ENCODE peak calls at places on chromosome 1, in ten cellular contexts. T is GM06990, Z is PC-9, S is tibial nerve, K is activated B cell treated with CpG ODN at 0.5 μM for 24 hours, Y is heart left ventricle, E is AG09319, F is thoracic aorta, W is uterus, N is GM12864. H is an unnamed sample.

GRCh38 chr1:193448682-193449461 is 262.5 kb upstream of the B3GALT2 start:
- DNase-seq in T (peak), Z (no peak), S (no peak), K (no peak), Y (no peak), E (no peak), F (no peak), W (no peak), N (peak), H (no peak)

GRCh38 chr1:212485895-212486590 is 53.3 kb downstream of the NENF start:
- DNase-seq in T (no peak), Z (peak), S (peak), K (no peak), Y (peak), E (peak), F (peak), W (no peak), N (no peak), H (no peak)

GRCh38 chr1:22969224-22969829 is 3.3 kb downstream of the LACTBL1 start:
- DNase-seq in T (no peak), Z (no peak), S (no peak), K (no peak), Y (no peak), E (peak), F (no peak), W (no peak), N (no peak), H (no peak)

GRCh38 chr1:43267291-43267805 is 2.4 kb upstream of the TMEM125 start:
- DNase-seq in T (no peak), Z (peak), S (no peak), K (no peak), Y (no peak), E (peak), F (no peak), W (no peak), N (no peak), H (no peak)

GRCh38 chr1:229905652-229906051 is 161.4 kb upstream of the GALNT2 start:
- DNase-seq in T (no peak), Z (no peak), S (no peak), K (no peak), Y (no peak), E (no peak), F (no peak), W (no peak), N (no peak), H (no peak)

GRCh38 chr1:9101510-9102146 is 27.3 kb downstream of the GPR157 start:
- DNase-seq in T (no peak), Z (no peak), S (peak), K (no peak), Y (peak), E (peak), F (no peak), W (peak), N (no peak), H (peak)

GRCh38 chr1:173410794-173411236 is 66.3 kb upstream of the PRDX6 start:
- DNase-seq in T (peak), Z (no peak), S (no peak), K (peak), Y (no peak), E (no peak), F (no peak), W (no peak), N (peak), H (no peak)

GRCh38 chr1:93716974-93717373 is 35.3 kb upstream of the BCAR3 start:
- DNase-seq in T (no peak), Z (peak), S (no peak), K (no peak), Y (no peak), E (no peak), F (no peak), W (no peak), N (no peak), H (no peak)

GRCh38 chr1:233668725-233669294 is 54.9 kb downstream of the KCNK1 start:
- DNase-seq in T (peak), Z (peak), S (no peak), K (no peak), Y (no peak), E (no peak), F (no peak), W (no peak), N (peak), H (no peak)

GRCh38 chr1:221664253-221664652 is 77.6 kb downstream of the DUSP10 start:
- DNase-seq in T (no peak), Z (no peak), S (no peak), K (no peak), Y (no peak), E (no peak), F (no peak), W (no peak), N (no peak), H (no peak)

GRCh38 chr1:170640581-170640980 is 23.4 kb upstream of the PRRX1 start:
- DNase-seq in T (no peak), Z (no peak), S (no peak), K (no peak), Y (no peak), E (no peak), F (no peak), W (no peak), N (no peak), H (no peak)

GRCh38 chr1:235093013-235093618 is 35.5 kb downstream of the TOMM20 start:
- DNase-seq in T (no peak), Z (no peak), S (no peak), K (no peak), Y (peak), E (no peak), F (no peak), W (no peak), N (no peak), H (no peak)

GRCh38 chr1:174768516-174768915 is 231.2 kb upstream of the CACYBP start:
- DNase-seq in T (no peak), Z (no peak), S (no peak), K (no peak), Y (no peak), E (no peak), F (no peak), W (no peak), N (no peak), H (no peak)

GRCh38 chr1:31798433-31799195 is 17.2 kb downstream of the SPOCD1 start:
- DNase-seq in T (no peak), Z (peak), S (no peak), K (no peak), Y (no peak), E (peak), F (peak), W (no peak), N (no peak), H (peak)

GRCh38 chr1:21871943-21872342 is 59.9 kb downstream of the LDLRAD2 start:
- DNase-seq in T (no peak), Z (peak), S (no peak), K (no peak), Y (no peak), E (no peak), F (no peak), W (no peak), N (no peak), H (no peak)

GRCh38 chr1:57269621-57270235 is 154.1 kb downstream of the DAB1 start:
- DNase-seq in T (no peak), Z (no peak), S (no peak), K (no peak), Y (no peak), E (no peak), F (no peak), W (no peak), N (no peak), H (no peak)

GRCh38 chr1:107952989-107953388 is 12.0 kb downstream of the VAV3 start:
- DNase-seq in T (no peak), Z (no peak), S (no peak), K (no peak), Y (no peak), E (no peak), F (no peak), W (no peak), N (no peak), H (no peak)

GRCh38 chr1:239387304-239388231 is 1.2 kb downstream of the CHRM3 start:
- DNase-seq in T (no peak), Z (no peak), S (no peak), K (no peak), Y (no peak), E (no peak), F (no peak), W (no peak), N (no peak), H (no peak)

GRCh38 chr1:53075206-53075605 is 13.2 kb downstream of the PODN start:
- DNase-seq in T (no peak), Z (no peak), S (no peak), K (peak), Y (no peak), E (no peak), F (no peak), W (no peak), N (no peak), H (no peak)

GRCh38 chr1:62689524-62689923 is 1.3 kb upstream of the DOCK7 start:
- DNase-seq in T (no peak), Z (peak), S (no peak), K (no peak), Y (no peak), E (no peak), F (no peak), W (no peak), N (no peak), H (no peak)

GRCh38 chr1:119475866-119476439 is 31.1 kb upstream of the HSD3B1 start:
- DNase-seq in T (peak), Z (peak), S (peak), K (no peak), Y (peak), E (no peak), F (no peak), W (no peak), N (peak), H (no peak)

GRCh38 chr1:84946631-84947030 is 50.3 kb downstream of the MCOLN2 start:
- DNase-seq in T (no peak), Z (no peak), S (no peak), K (no peak), Y (no peak), E (no peak), F (no peak), W (no peak), N (no peak), H (no peak)

GRCh38 chr1:30642391-30643120 is 80.8 kb downstream of the MATN1 start:
- DNase-seq in T (no peak), Z (no peak), S (no peak), K (no peak), Y (no peak), E (no peak), F (no peak), W (no peak), N (no peak), H (no peak)

GRCh38 chr1:162905759-162906158 is 44.8 kb upstream of the CCDC190 start:
- DNase-seq in T (no peak), Z (peak), S (no peak), K (no peak), Y (no peak), E (no peak), F (no peak), W (no peak), N (no peak), H (no peak)

GRCh38 chr1:227731241-227731677 is 3.8 kb downstream of the JMJD4 start:
- DNase-seq in T (no peak), Z (no peak), S (no peak), K (no peak), Y (no peak), E (no peak), F (no peak), W (no peak), N (no peak), H (no peak)

GRCh38 chr1:221886311-221887090 is 144.6 kb upstream of the DUSP10 start:
- DNase-seq in T (no peak), Z (peak), S (no peak), K (no peak), Y (no peak), E (no peak), F (no peak), W (no peak), N (no peak), H (no peak)

GRCh38 chr1:42484382-42484781 is 21.3 kb downstream of the CCDC30 start:
- DNase-seq in T (no peak), Z (peak), S (no peak), K (no peak), Y (no peak), E (peak), F (no peak), W (no peak), N (no peak), H (no peak)

GRCh38 chr1:24905355-24905978 is 24.6 kb downstream of the RUNX3 start:
- DNase-seq in T (no peak), Z (no peak), S (no peak), K (peak), Y (peak), E (no peak), F (no peak), W (no peak), N (no peak), H (no peak)

GRCh38 chr1:152663098-152663497 is at the start of gene LCE2D:
- DNase-seq in T (no peak), Z (no peak), S (no peak), K (no peak), Y (no peak), E (no peak), F (no peak), W (no peak), N (no peak), H (no peak)

GRCh38 chr1:83060216-83060615 is 938.7 kb downstream of the TTLL7 start:
- DNase-seq in T (no peak), Z (peak), S (no peak), K (no peak), Y (no peak), E (no peak), F (no peak), W (no peak), N (no peak), H (no peak)

DNA sequence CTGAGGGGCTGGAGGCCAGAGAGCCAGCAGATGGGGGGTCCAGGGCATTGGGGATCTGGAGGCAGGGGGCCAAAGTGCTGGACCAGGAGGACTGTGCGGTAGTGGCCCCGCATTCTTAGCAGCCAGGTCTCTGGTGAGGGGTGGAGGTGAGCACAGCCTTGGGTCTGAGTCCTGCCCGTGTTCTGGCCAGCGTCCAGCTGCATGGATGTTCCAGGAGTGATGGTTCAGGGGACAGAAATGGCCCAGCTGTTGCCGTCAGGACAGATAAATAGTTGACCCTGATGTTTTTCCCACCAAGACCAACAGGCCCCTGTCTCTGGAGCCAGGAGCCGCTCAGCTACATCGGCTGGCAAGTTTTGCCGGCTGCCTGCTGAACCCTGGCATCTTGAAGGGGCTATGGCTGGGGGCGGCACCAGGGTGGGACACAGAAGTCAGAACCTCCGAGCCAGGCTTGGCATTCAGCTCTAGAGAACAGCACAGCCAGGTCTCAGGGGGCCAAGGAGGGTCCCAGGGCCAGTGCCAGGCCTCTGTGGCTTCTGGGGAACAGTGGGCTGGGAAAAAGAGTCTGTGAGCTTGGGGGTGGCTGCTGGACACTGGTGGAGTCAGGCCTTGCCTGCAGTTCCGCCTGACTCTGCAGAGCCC is 19.4 kb upstream of the TTC34 start:
- DNase-seq in T (no peak), Z (no peak), S (no peak), K (no peak), Y (no peak), E (no peak), F (no peak), W (no peak), N (no peak), H (no peak)
- TF ChIP-seq CTCF in T (no peak), Z (no peak), S (no peak), K (no peak), Y (no peak), E (no peak), F (no peak), W (no peak), N (no peak), H (no peak)

GRCh38 chr1:208171615-208172388 is 72.4 kb downstream of the PLXNA2 start:
- DNase-seq in T (no peak), Z (no peak), S (no peak), K (no peak), Y (no peak), E (no peak), F (no peak), W (no peak), N (no peak), H (no peak)

GRCh38 chr1:208170252-208170651 is 73.9 kb downstream of the PLXNA2 start:
- DNase-seq in T (no peak), Z (no peak), S (no peak), K (no peak), Y (peak), E (no peak), F (no peak), W (no peak), N (no peak), H (no peak)

GRCh38 chr1:208173749-208174148 is 70.4 kb downstream of the PLXNA2 start:
- DNase-seq in T (no peak), Z (no peak), S (no peak), K (no peak), Y (no peak), E (no peak), F (no peak), W (no peak), N (no peak), H (no peak)

GRCh38 chr1:208174200-208174599 is 70.0 kb downstream of the PLXNA2 start:
- DNase-seq in T (no peak), Z (no peak), S (no peak), K (no peak), Y (no peak), E (no peak), F (no peak), W (no peak), N (no peak), H (no peak)

DNA sequence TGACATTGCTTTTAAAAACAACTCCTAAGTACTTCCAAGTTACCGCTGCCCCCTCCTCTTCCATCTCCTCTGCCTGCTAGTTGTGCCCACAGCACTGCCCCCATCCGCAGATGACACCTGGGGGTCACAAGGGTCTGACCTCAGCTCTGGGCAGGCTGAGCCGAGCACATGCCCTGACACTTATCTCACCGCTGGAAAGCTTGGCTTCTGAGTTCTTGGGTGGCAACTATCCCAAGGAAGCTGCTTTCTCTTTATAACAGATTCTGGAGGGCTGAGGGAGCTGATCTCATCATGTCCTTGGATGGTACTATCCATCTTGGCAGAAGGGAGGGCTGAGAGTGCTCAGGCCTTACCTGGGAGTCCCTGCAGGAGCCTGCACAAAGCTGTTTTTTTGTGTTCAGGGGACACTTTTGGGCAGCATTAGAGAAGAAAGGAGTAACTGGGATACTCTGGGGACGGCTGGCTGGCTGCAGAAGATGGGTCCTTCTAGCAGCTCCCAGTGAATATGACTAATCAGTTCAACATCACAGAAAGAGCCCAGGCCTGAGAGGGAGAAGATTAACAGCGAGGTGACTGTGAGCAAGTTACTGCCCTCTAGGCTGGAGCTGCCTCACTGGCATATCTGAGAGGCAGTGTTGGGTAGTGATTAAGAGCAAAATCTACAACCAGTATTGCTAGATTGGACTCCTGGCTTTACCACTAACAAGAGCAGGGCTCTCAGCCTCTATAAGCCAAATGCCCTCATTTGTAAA is 71.6 kb downstream of the PLXNA2 start:
- DNase-seq in T (no peak), Z (no peak), S (no peak), K (no peak), Y (no peak), E (no peak), F (no peak), W (no peak), N (no peak), H (no peak)
- TF ChIP-seq CTCF in T (no peak), Z (no peak), S (no peak), K (no peak), Y (no peak), E (no peak), F (no peak), W (no peak), N (no peak), H (no peak)

GRCh38 chr1:86082183-86082582 is 74.4 kb downstream of the COL24A1 start:
- DNase-seq in T (no peak), Z (no peak), S (no peak), K (no peak), Y (no peak), E (no peak), F (no peak), W (no peak), N (no peak), H (no peak)
- TF ChIP-seq CTCF in T (peak), Z (peak), S (no peak), K (no peak), Y (no peak), E (no peak), F (no peak), W (no peak), N (peak), H (peak)

DNA sequence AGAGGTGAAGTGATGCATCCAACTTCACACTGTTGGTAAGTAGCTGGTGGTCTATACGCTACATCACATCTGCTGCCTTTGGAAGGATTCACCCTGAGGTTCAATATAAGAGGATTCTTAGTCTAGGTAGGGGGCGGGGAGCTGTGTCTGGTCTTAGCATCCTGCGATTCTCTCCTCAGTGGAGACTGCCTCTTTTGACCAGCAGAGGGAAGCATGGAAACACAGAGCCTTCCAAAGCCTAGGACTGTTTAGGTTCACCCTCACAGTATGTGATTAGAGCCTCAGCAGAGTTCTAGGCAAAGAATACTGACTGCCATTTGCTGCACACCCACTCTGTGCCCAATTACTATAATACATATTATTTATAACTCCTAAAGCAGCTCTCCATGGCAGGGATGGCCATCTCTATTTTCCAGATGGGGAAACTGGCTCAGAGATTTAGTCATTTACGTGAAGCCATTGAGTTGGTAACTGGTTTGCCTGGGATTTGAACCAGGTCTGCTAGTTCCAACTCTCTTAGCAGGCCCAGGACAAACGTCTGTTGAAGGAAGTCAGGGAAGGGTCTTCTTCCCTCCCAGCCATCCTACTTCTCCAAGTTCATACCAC is 28.9 kb upstream of the EFCAB14 start:
- DNase-seq in T (no peak), Z (peak), S (peak), K (no peak), Y (peak), E (no peak), F (no peak), W (peak), N (no peak), H (peak)
- TF ChIP-seq CTCF in T (peak), Z (peak), S (peak), K (no peak), Y (peak), E (peak), F (no peak), W (peak), N (peak), H (peak)

DNA sequence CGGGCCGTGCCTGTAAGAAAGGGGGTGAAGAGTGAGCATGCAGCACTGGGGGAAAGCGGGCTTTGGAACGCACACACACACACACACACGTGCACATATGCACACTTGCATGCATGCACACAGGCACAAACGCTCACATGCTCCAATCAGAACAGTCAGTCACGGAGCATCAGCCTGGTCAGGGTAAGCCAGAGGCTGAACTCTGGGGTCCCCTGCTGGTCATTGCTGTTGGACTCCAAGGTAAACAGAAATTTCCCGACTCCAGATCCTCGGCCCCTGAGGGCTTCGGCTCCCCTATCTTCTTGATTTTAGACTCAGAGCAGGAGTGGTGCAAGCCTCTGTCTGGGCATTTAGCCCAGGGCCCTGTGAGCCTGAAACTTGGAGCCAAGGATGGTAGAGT is 54.2 kb downstream of the SYT2 start:
- DNase-seq in T (no peak), Z (no peak), S (no peak), K (no peak), Y (no peak), E (no peak), F (no peak), W (no peak), N (no peak), H (no peak)
- TF ChIP-seq CTCF in T (no peak), Z (peak), S (no peak), K (no peak), Y (peak), E (peak), F (no peak), W (no peak), N (peak), H (peak)

GRCh38 chr1:16613185-16614147 is at the start of gene NBPF1:
- DNase-seq in T (peak), Z (peak), S (peak), K (peak), Y (peak), E (peak), F (peak), W (peak), N (peak), H (peak)
- TF ChIP-seq CTCF in T (no peak), Z (no peak), S (no peak), K (no peak), Y (no peak), E (no peak), F (peak), W (peak), N (no peak), H (no peak)